ENCODE peak calls at places on chromosomes 11 and 22, in six cellular contexts. D, J, K, S, P and A are unnamed samples.

GRCh38 chr22:44200855-44201550 is 20.3 kb downstream of the PARVG start:
- DNase-seq in P (no peak), K (no peak), D (no peak), S (no peak), J (no peak), A (no peak)

GRCh38 chr11:103279821-103280220 is 170.6 kb downstream of the DYNC2H1 start:
- DNase-seq in P (no peak), S (peak; percentile 23), D (no peak), K (no peak), J (no peak), A (no peak)

GRCh38 chr11:111373590-111373989 is 5.5 kb downstream of the POU2AF1 start:
- DNase-seq in J (no peak), S (no peak), K (no peak), P (no peak), D (no peak), A (no peak)

GRCh38 chr22:23784215-23784732 is 2.5 kb upstream of the SMARCB1 start:
- DNase-seq in K (no peak), S (no peak), J (no peak), P (no peak), D (no peak), A (no peak)

GRCh38 chr11:64358907-64359711 is at the start of gene RPS6KA4:
- DNase-seq in D (peak; percentile 66), P (peak; percentile 60), K (no peak), S (peak; percentile 92), J (peak; percentile 63), A (peak; percentile 83)

GRCh38 chr11:87460842-87461637 is 423.3 kb downstream of the TMEM135 start:
- DNase-seq in D (no peak), P (no peak), K (no peak), J (no peak), S (no peak), A (no peak)

GRCh38 chr11:77175869-77176539 is 48.0 kb downstream of the MYO7A start:
- DNase-seq in D (no peak), J (no peak), S (no peak), P (no peak), K (no peak), A (no peak)

GRCh38 chr11:106087815-106088435 is 10.5 kb downstream of the AASDHPPT start:
- DNase-seq in D (peak; percentile 56), S (peak; percentile 72), K (peak; percentile 23), P (peak; percentile 19), J (peak; percentile 45), A (no peak)

GRCh38 chr11:99687320-99687719 is 666.6 kb downstream of the CNTN5 start:
- DNase-seq in D (no peak), S (no peak), P (no peak), K (no peak), J (no peak), A (no peak)

GRCh38 chr22:42132457-42132856 is 1.8 kb upstream of the CYP2D6 start:
- DNase-seq in K (no peak), D (no peak), P (no peak), S (no peak), J (peak; percentile 8), A (no peak)

GRCh38 chr11:64745523-64746328 is 1.8 kb upstream of the RASGRP2 start:
- DNase-seq in K (peak; percentile 86), P (peak; percentile 46), D (peak; percentile 80), J (peak; percentile 86), S (peak; percentile 59), A (peak; percentile 97)

GRCh38 chr11:115249179-115249578 is 255.0 kb downstream of the CADM1 start:
- DNase-seq in P (no peak), K (no peak), J (no peak), D (no peak), S (no peak), A (no peak)

GRCh38 chr11:14637868-14638409 is 5.7 kb upstream of the PDE3B start:
- DNase-seq in K (no peak), P (no peak), D (no peak), J (no peak), S (no peak), A (no peak)

GRCh38 chr11:46366661-46367161 is 14.8 kb upstream of the MDK start:
- DNase-seq in D (no peak), J (no peak), P (no peak), S (no peak), K (no peak), A (no peak)

GRCh38 chr22:35555941-35556547 is 15.4 kb downstream of the RASD2 start:
- DNase-seq in D (no peak), S (no peak), J (no peak), K (no peak), P (no peak), A (no peak)

GRCh38 chr11:67270256-67271211 is 4.3 kb downstream of the GRK2 start:
- DNase-seq in S (no peak), D (no peak), J (peak; percentile 40), P (no peak), K (peak; percentile 26), A (no peak)

GRCh38 chr11:93468286-93468685 is 74.9 kb downstream of the SMCO4 start:
- DNase-seq in D (no peak), P (no peak), K (no peak), S (no peak), J (no peak), A (no peak)

GRCh38 chr22:38136607-38137006 is 26.1 kb upstream of the BAIAP2L2 start:
- DNase-seq in K (no peak), P (no peak), S (peak; percentile 51), J (no peak), D (no peak), A (peak; percentile 22)